ENCODE peak calls at places on chromosomes 4 and X, in seven cellular contexts. Q, X, S, O, N, T and P are unnamed samples. For H3K4me1, the result is how much of the 10 kb centered on the place peaks cover.

GRCh38 chr4:41203169-41203568 is 11.2 kb downstream of the APBB2 start:
- DNase-seq in Q (no peak), X (no peak), S (no peak), O (no peak), N (no peak), T (no peak), P (no peak)

GRCh38 chr4:166073783-166074182 is 200.7 kb downstream of the TLL1 start:
- DNase-seq in Q (no peak), X (no peak), S (no peak), O (no peak), N (no peak), T (no peak), P (no peak)

GRCh38 chrX:154824638-154825037 is 9.8 kb downstream of the SMIM9 start:
- DNase-seq in Q (no peak), X (no peak), S (no peak), O (no peak), N (no peak), T (no peak), P (no peak)

GRCh38 chr4:20805716-20806115 is 105.5 kb downstream of the PACRGL start:
- DNase-seq in Q (no peak), X (no peak), S (no peak), O (no peak), N (no peak), T (no peak), P (no peak)

GRCh38 chr4:2934813-2935761 is 28.1 kb downstream of the NOP14 start:
- DNase-seq in Q (peak), X (peak), S (peak), O (peak), N (peak), T (peak), P (peak)

GRCh38 chrX:10102046-10102704 is 54.6 kb upstream of the CLCN4 start:
- DNase-seq in Q (no peak), X (no peak), S (no peak), O (peak), N (no peak), T (no peak), P (no peak)

GRCh38 chr4:78710536-78710935 is 65.6 kb upstream of the BMP2K start:
- DNase-seq in Q (no peak), X (no peak), S (no peak), O (no peak), N (no peak), T (no peak), P (no peak)

GRCh38 chr4:142080960-142081359 is 444.6 kb downstream of the IL15 start:
- DNase-seq in Q (no peak), X (no peak), S (no peak), O (no peak), N (no peak), T (no peak), P (no peak)

GRCh38 chr4:113142351-113142750 is 92.9 kb downstream of the ANK2 start:
- DNase-seq in Q (no peak), X (no peak), S (no peak), O (no peak), N (no peak), T (no peak), P (no peak)

GRCh38 chr4:142030010-142030409 is 393.6 kb downstream of the IL15 start:
- DNase-seq in Q (no peak), X (no peak), S (peak), O (no peak), N (no peak), T (no peak), P (no peak)

GRCh38 chr4:158172558-158173258 is at the start of gene GASK1B:
- DNase-seq in Q (no peak), X (no peak), S (peak), O (peak), N (peak), T (no peak), P (peak)

GRCh38 chr4:168654206-168655174 is 157.6 kb downstream of the PALLD start:
- DNase-seq in Q (no peak), X (no peak), S (no peak), O (no peak), N (no peak), T (no peak), P (peak)

GRCh38 chr4:176538217-176538925 is 218.6 kb downstream of the SPCS3 start:
- DNase-seq in Q (no peak), X (no peak), S (no peak), O (no peak), N (no peak), T (no peak), P (no peak)

GRCh38 chrX:83169683-83170082 is 338.4 kb upstream of the POU3F4 start:
- DNase-seq in Q (no peak), X (no peak), S (no peak), O (no peak), N (no peak), T (no peak), P (no peak)

GRCh38 chrX:98338544-98338943 is 1454.8 kb downstream of the RPA4 start:
- DNase-seq in Q (no peak), X (no peak), S (no peak), O (no peak), N (no peak), T (no peak), P (no peak)

GRCh38 chr4:41480985-41481384 is 57.0 kb upstream of the LIMCH1 start:
- DNase-seq in Q (no peak), X (no peak), S (no peak), O (no peak), N (no peak), T (no peak), P (no peak)

GRCh38 chrX:15911729-15912550 is 57.3 kb upstream of the AP1S2 start:
- DNase-seq in Q (no peak), X (no peak), S (no peak), O (no peak), N (no peak), T (no peak), P (no peak)

GRCh38 chrX:69627744-69628143 is 11.8 kb downstream of the EDA start:
- DNase-seq in Q (no peak), X (no peak), S (no peak), O (no peak), N (no peak), T (no peak), P (no peak)

GRCh38 chrX:131735127-131735526 is 191.3 kb downstream of the OR13H1 start:
- DNase-seq in Q (no peak), X (no peak), S (no peak), O (no peak), N (no peak), T (no peak), P (no peak)

GRCh38 chr4:71609651-71610050 is 174.2 kb downstream of the GC start:
- DNase-seq in Q (no peak), X (no peak), S (no peak), O (no peak), N (no peak), T (no peak), P (no peak)

GRCh38 chr4:82687531-82687930 is 111.1 kb downstream of the SCD5 start:
- DNase-seq in Q (no peak), X (no peak), S (no peak), O (no peak), N (no peak), T (no peak), P (no peak)

DNA sequence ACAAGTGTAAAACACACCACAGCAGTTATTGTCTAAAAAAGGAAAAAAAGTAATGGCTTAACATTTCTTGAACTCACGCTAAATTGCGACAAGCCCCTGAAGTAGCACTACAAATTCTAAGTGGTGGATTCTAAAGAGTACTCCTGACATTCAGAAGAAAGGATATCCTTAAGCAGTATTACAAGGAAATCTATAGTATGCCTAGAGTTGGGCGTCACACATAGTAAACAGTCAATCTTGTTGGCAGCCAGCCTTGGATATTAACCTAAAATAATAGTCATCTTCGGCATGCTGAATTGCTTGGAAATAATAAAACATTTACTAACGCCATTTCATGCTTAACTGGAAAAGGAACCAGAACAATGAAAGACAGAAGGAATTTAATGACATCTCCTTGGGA is 18.6 kb downstream of the ATP8A1 start:
- DNase-seq in Q (no peak), X (no peak), S (no peak), O (no peak), N (no peak), T (no peak), P (no peak)
- H3K4me1 ChIP-seq in Q (under half), X (under half), S (half or more), O (under half), N (under half), T (half or more), P (under half)

GRCh38 chr4:173538148-173538902 is 8.3 kb upstream of the HAND2 start:
- DNase-seq in Q (peak), X (no peak), S (peak), O (peak), N (no peak), T (no peak), P (no peak)

GRCh38 chr4:173535165-173535737 is 5.2 kb upstream of the HAND2 start:
- DNase-seq in Q (no peak), X (no peak), S (no peak), O (no peak), N (no peak), T (no peak), P (no peak)

GRCh38 chr4:173535932-173536331 is 5.9 kb upstream of the HAND2 start:
- DNase-seq in Q (no peak), X (no peak), S (no peak), O (no peak), N (no peak), T (no peak), P (no peak)

GRCh38 chr4:173537628-173538147 is 7.7 kb upstream of the HAND2 start:
- DNase-seq in Q (no peak), X (no peak), S (no peak), O (no peak), N (no peak), T (no peak), P (no peak)

GRCh38 chr4:173536808-173537429 is 6.9 kb upstream of the HAND2 start:
- DNase-seq in Q (no peak), X (peak), S (peak), O (no peak), N (no peak), T (no peak), P (no peak)
- H3K4me3 ChIP-seq in Q (no peak), X (no peak), S (no peak), O (no peak), N (no peak), T (no peak), P (no peak)

DNA sequence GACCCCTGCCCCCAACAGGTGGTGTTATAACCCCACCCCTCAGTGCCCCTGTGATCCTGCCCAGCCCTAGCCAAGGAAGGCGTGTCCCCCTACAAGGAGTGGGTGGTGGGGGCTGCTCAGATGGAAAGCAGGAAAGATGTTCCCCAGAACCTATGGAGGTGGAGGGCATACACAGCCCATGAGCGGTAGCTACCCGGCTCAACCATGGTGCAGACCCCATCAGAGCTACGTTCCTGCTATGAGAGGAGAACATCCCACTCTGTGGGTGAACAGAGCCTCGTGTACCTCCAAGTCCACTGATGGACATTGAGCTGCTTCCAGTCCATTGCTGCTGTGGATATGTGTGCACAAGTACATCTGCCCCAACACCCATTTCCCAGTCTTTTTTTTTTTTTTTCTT is 71.1 kb downstream of the SHOX start:
- DNase-seq in Q (no peak), X (no peak), S (no peak), O (no peak), N (no peak), T (no peak), P (no peak)
- H3K4me1 ChIP-seq in Q (under half), X (under half), S (under half), O (under half), N (under half), T (under half), P (under half)

GRCh38 chr4:140757220-140757607 is 1.0 kb upstream of the TBC1D9 start:
- DNase-seq in Q (no peak), X (no peak), S (peak), O (no peak), N (no peak), T (no peak), P (no peak)

GRCh38 chr4:140754918-140755810 is 1.0 kb downstream of the TBC1D9 start:
- DNase-seq in Q (no peak), X (no peak), S (no peak), O (no peak), N (no peak), T (no peak), P (no peak)

GRCh38 chr4:140755811-140756291 is 334 bp downstream of the TBC1D9 start:
- DNase-seq in Q (peak), X (peak), S (peak), O (peak), N (peak), T (no peak), P (peak)

GRCh38 chr4:140752669-140753068 is 3.5 kb downstream of the TBC1D9 start:
- DNase-seq in Q (no peak), X (no peak), S (no peak), O (no peak), N (no peak), T (no peak), P (no peak)

DNA sequence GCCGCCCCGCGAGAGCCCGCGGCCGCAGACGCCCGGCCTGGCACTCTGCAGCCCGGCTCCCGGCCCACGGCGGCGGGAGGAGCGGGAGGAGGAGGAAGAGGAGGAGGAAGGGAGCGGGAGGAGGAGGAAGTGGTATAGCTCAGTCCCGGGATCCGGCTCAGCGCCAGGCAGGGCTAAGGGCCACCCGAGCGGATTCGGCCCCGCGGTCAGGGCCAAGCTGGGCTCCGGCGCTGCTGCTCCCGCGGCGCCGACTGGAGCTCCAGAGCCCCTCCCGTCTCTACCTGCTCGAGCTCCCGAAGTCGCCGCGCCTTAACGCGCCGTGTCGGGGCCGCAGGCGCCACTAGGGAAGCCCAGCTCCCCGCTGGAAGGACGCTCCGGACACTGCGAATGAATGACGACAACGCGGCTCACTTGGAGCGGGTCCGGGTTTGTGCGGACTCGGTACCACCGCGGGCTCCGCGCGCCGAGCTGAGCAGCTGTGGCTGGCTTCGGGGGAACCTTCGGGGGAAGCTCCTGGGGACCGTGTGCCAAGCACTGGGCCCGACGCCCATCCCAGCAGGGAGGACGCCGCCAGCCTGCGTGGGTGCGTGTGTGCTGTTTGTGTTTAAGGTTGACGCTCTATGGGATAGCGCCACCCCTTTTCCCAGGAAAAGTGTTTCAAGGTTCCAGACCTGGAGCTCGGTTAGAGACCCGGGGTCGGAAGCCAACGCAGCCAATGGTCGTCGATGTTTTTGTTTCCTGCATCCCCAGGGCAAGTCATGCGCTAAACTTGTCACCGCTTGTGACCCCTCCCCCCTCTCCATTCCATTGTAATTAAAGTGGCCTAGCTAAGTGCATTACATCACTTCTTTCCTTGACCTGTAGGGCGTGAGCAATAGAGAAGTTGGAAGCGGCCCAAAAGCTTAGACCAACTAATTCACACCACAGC is at the start of gene TBC1D9:
- DNase-seq in Q (peak), X (peak), S (peak), O (peak), N (no peak), T (no peak), P (peak)
- H3K4me3 ChIP-seq in Q (peak), X (peak), S (peak), O (peak), N (no peak), T (no peak), P (peak)

DNA sequence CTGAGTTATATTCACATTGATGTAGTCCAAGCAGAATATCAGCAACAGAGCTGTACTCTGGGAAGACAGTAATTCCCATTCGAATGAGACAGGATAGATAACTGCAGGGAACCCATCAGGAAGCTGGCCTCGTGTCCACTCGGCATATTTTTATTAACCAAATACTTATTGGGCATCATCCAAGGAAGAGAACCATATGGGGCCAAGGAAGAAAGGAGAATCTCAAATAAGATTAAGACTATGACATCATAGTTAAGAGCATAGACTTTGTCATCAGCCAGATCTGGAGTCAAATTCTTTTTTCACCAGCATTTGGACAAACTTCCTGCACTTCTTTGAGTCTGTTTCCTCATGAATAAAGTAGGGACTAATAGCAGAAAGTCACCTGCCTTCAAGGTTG is 198.0 kb downstream of the SOWAHB start:
- DNase-seq in Q (no peak), X (no peak), S (no peak), O (no peak), N (no peak), T (no peak), P (no peak)
- H3K4me1 ChIP-seq in Q (under half), X (under half), S (half or more), O (under half), N (under half), T (under half), P (under half)

GRCh38 chrX:29691044-29691443 is 524.3 kb upstream of the MAGEB2 start:
- DNase-seq in Q (no peak), X (no peak), S (no peak), O (no peak), N (no peak), T (no peak), P (no peak)
- H3K4me3 ChIP-seq in Q (no peak), X (no peak), S (no peak), O (no peak), N (no peak), T (no peak), P (no peak)

GRCh38 chr4:26048962-26049361 is 134.9 kb downstream of the SMIM20 start:
- DNase-seq in Q (no peak), X (peak), S (no peak), O (no peak), N (no peak), T (no peak), P (no peak)

GRCh38 chr4:26051278-26051677 is 137.3 kb downstream of the SMIM20 start:
- DNase-seq in Q (no peak), X (no peak), S (no peak), O (no peak), N (no peak), T (no peak), P (no peak)

GRCh38 chr4:26049447-26049846 is 135.4 kb downstream of the SMIM20 start:
- DNase-seq in Q (no peak), X (no peak), S (no peak), O (no peak), N (no peak), T (no peak), P (no peak)

GRCh38 chr4:26050212-26050643 is 136.2 kb downstream of the SMIM20 start:
- DNase-seq in Q (peak), X (peak), S (no peak), O (no peak), N (no peak), T (no peak), P (no peak)

DNA sequence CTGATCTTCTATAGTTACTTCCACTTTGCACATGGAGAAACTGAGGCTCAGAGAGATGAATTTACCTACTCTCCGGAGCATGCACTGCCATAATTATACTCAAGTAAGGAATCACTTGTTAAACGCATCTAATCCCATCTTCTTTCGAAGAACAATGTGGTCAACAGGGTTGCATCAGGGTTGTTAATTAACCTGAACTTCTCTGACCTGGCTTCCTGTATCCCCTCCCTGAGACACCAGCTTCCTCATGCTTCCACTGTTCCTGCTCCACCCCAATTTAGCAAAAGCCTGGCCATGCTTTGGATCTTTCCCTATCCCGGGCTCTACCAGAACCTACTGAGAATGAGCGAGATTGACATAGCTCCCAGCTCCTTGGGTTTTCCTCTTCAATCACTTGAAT is 136.7 kb downstream of the SMIM20 start:
- DNase-seq in Q (no peak), X (no peak), S (no peak), O (no peak), N (no peak), T (no peak), P (no peak)
- H3K4me1 ChIP-seq in Q (under half), X (under half), S (under half), O (under half), N (under half), T (under half), P (under half)

GRCh38 chrX:153517941-153518834 is 746 bp downstream of the ATP2B3 start:
- DNase-seq in Q (no peak), X (no peak), S (no peak), O (no peak), N (no peak), T (no peak), P (no peak)
- H3K4me3 ChIP-seq in Q (no peak), X (no peak), S (peak), O (no peak), N (no peak), T (no peak), P (no peak)

DNA sequence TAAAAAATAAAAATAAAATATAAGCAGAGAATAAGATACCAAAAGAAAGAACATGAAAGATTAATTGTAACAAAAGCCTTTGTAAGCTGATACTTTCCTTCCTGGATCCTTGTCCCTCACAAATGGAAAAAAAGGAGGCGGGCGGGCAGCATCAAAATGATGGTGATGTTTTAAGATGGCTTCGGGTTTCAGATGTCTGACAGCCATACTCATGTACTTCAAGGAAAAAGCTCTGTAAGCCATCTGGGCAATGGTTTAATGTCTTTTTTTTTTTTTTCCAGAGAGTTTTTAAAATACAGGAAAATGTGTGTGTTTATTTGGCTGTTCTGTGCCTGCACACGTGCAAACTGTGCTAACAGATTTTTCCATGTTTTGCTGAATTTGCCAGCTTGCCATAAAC is 36.0 kb downstream of the AFAP1 start:
- DNase-seq in Q (no peak), X (peak), S (no peak), O (no peak), N (no peak), T (no peak), P (no peak)
- H3K4me1 ChIP-seq in Q (under half), X (half or more), S (half or more), O (under half), N (under half), T (under half), P (under half)